ENCODE peak calls at places on chromosomes 1 and 21, in five cellular contexts. B is esophagus squamous epithelium; U is activated naive CD8-positive, alpha-beta T cell treated with anti-CD3 and anti-CD28 coated beads for 36 hours; C is C1 segment of cervical spinal cord; R is MG63. Z is an unnamed sample.

GRCh38 chr1:212077028-212077427 is 41.5 kb downstream of the DTL start:
- DNase-seq in C (no peak), B (no peak), U (no peak), R (no peak), Z (no peak)

GRCh38 chr1:115447672-115448071 is 109.6 kb upstream of the NGF start:
- DNase-seq in U (no peak), B (no peak), R (no peak), C (no peak), Z (no peak)

GRCh38 chr1:107135466-107135865 is 5.4 kb upstream of the NTNG1 start:
- DNase-seq in U (no peak), R (peak), B (no peak), C (no peak), Z (peak)

GRCh38 chr1:78229344-78229743 is 183.6 kb downstream of the GIPC2 start:
- DNase-seq in C (no peak), B (no peak), U (no peak), R (peak), Z (no peak)

GRCh38 chr1:52357397-52357796 is 8.6 kb downstream of the CC2D1B start:
- DNase-seq in B (no peak), R (no peak), U (no peak), C (no peak), Z (no peak)

GRCh38 chr1:109252893-109253802 is 3.8 kb downstream of the CELSR2 start:
- DNase-seq in R (no peak), B (no peak), C (peak), U (no peak), Z (no peak)

GRCh38 chr1:172112573-172112972 is 271.3 kb downstream of the DNM3 start:
- DNase-seq in U (no peak), C (no peak), R (no peak), B (no peak), Z (no peak)

GRCh38 chr1:7652551-7653098 is 118.5 kb upstream of the VAMP3 start:
- DNase-seq in C (no peak), U (no peak), R (no peak), B (no peak), Z (no peak)

GRCh38 chr1:8259498-8260290 is 58.2 kb upstream of the SLC45A1 start:
- DNase-seq in C (no peak), R (no peak), B (no peak), U (no peak), Z (no peak)

GRCh38 chr1:4048921-4049320 is 148.8 kb upstream of the C1orf174 start:
- DNase-seq in R (no peak), B (no peak), C (no peak), U (no peak), Z (no peak)

GRCh38 chr1:119367332-119368124 is 1.1 kb upstream of the HAO2 start:
- DNase-seq in R (no peak), B (no peak), C (no peak), U (no peak), Z (no peak)

GRCh38 chr1:232038704-232039103 is 412.1 kb downstream of the DISC1 start:
- DNase-seq in C (no peak), B (no peak), U (no peak), R (no peak), Z (no peak)

GRCh38 chr21:32734214-32734613 is 6.4 kb upstream of the SYNJ1 start:
- DNase-seq in B (no peak), C (no peak), R (no peak), U (no peak), Z (no peak)

GRCh38 chr1:208910161-208910560 is 666.0 kb upstream of the PLXNA2 start:
- DNase-seq in R (no peak), C (no peak), B (no peak), U (no peak), Z (no peak)

GRCh38 chr1:61141288-61142044 is 59.1 kb downstream of the NFIA start:
- DNase-seq in C (no peak), B (no peak), R (no peak), U (no peak), Z (no peak)

GRCh38 chr1:183385746-183386145 is 32.4 kb downstream of the NMNAT2 start:
- DNase-seq in B (no peak), C (no peak), R (peak), U (no peak), Z (no peak)

Z was measured in DND-41.